ENCODE peak calls at places on chromosome 13, in four cellular contexts. J, E, L and H are unnamed samples. For H3K9me3 and H3K4me1, the result is how much of the 10 kb centered on the place peaks cover.

GRCh38 chr13:99119686-99120085 is 81.0 kb upstream of the UBAC2 start:
- DNase-seq in J (no peak), E (peak), L (no peak), H (no peak)

GRCh38 chr13:53490732-53491131 is 462.1 kb downstream of the OLFM4 start:
- DNase-seq in J (no peak), E (no peak), L (no peak), H (no peak)

GRCh38 chr13:43933378-43933777 is 53.7 kb downstream of the LACC1 start:
- DNase-seq in J (no peak), E (no peak), L (no peak), H (no peak)

GRCh38 chr13:32495429-32495828 is 43.2 kb downstream of the N4BP2L2 start:
- DNase-seq in J (no peak), E (no peak), L (no peak), H (no peak)

GRCh38 chr13:78881054-78881453 is 222.1 kb upstream of the OBI1 start:
- DNase-seq in J (no peak), E (no peak), L (no peak), H (no peak)

GRCh38 chr13:85666356-85666755 is 132.9 kb downstream of the SLITRK6 start:
- DNase-seq in J (no peak), E (no peak), L (no peak), H (no peak)

GRCh38 chr13:91375119-91375729 is 23.2 kb upstream of the GPC5 start:
- DNase-seq in J (no peak), E (peak), L (no peak), H (no peak)

GRCh38 chr13:29497137-29497654 is 98.3 kb downstream of the SLC7A1 start:
- DNase-seq in J (no peak), E (no peak), L (no peak), H (no peak)

GRCh38 chr13:95067303-95067702 is 233.9 kb downstream of the ABCC4 start:
- DNase-seq in J (no peak), E (no peak), L (no peak), H (no peak)

GRCh38 chr13:98447881-98448641 is 128.8 kb downstream of the STK24 start:
- DNase-seq in J (peak), E (no peak), L (no peak), H (no peak)

GRCh38 chr13:107233541-107233940 is 665.6 kb upstream of the ARGLU1 start:
- DNase-seq in J (no peak), E (no peak), L (no peak), H (no peak)

GRCh38 chr13:89518289-89519077 is 1829.0 kb upstream of the MIR17HG start:
- DNase-seq in J (no peak), E (no peak), L (no peak), H (no peak)

GRCh38 chr13:92473736-92474465 is 752.7 kb upstream of the GPC6 start:
- DNase-seq in J (no peak), E (no peak), L (no peak), H (no peak)

GRCh38 chr13:90902255-90902654 is 445.2 kb upstream of the MIR17HG start:
- DNase-seq in J (no peak), E (no peak), L (no peak), H (no peak)

GRCh38 chr13:30846311-30846710 is 59.8 kb upstream of the MEDAG start:
- DNase-seq in J (no peak), E (no peak), L (no peak), H (no peak)

GRCh38 chr13:35988648-35989081 is 142.5 kb downstream of the DCLK1 start:
- DNase-seq in J (no peak), E (no peak), L (no peak), H (no peak)

GRCh38 chr13:77375554-77375953 is 48.7 kb upstream of the MYCBP2 start:
- DNase-seq in J (no peak), E (no peak), L (no peak), H (no peak)

GRCh38 chr13:85608255-85608829 is 190.9 kb downstream of the SLITRK6 start:
- DNase-seq in J (no peak), E (no peak), L (no peak), H (no peak)

GRCh38 chr13:30923423-30923822 is 9.0 kb upstream of the TEX26 start:
- DNase-seq in J (no peak), E (no peak), L (no peak), H (no peak)

GRCh38 chr13:29936051-29936813 is 85.8 kb upstream of the UBL3 start:
- DNase-seq in J (no peak), E (no peak), L (no peak), H (peak)

GRCh38 chr13:51122868-51123267 is 11.8 kb upstream of the C13orf42 start:
- DNase-seq in J (no peak), E (no peak), L (no peak), H (no peak)

GRCh38 chr13:98664047-98664446 is 87.1 kb upstream of the STK24 start:
- DNase-seq in J (no peak), E (no peak), L (no peak), H (no peak)

GRCh38 chr13:113398963-113399754 is 35.2 kb upstream of the GRTP1 start:
- DNase-seq in J (no peak), E (no peak), L (no peak), H (peak)

GRCh38 chr13:39148513-39148961 is 110.3 kb downstream of the NHLRC3 start:
- DNase-seq in J (no peak), E (no peak), L (no peak), H (no peak)

GRCh38 chr13:30776661-30777060 is 41.3 kb downstream of the ALOX5AP start:
- DNase-seq in J (no peak), E (no peak), L (no peak), H (no peak)

GRCh38 chr13:114296448-114296847 is 15.0 kb downstream of the UPF3A start:
- DNase-seq in J (no peak), E (no peak), L (no peak), H (no peak)

GRCh38 chr13:41268764-41269163 is 5.4 kb upstream of the MTRF1 start:
- DNase-seq in J (peak), E (peak), L (no peak), H (no peak)

GRCh38 chr13:32408296-32408998 is 19.5 kb downstream of the N4BP2L1 start:
- DNase-seq in J (no peak), E (peak), L (no peak), H (no peak)

GRCh38 chr13:90485441-90485840 is 862.0 kb upstream of the MIR17HG start:
- DNase-seq in J (no peak), E (no peak), L (no peak), H (no peak)

GRCh38 chr13:96020155-96020575 is 33.0 kb downstream of the UGGT2 start:
- DNase-seq in J (peak), E (no peak), L (peak), H (no peak)

GRCh38 chr13:43797154-43797553 is 10.4 kb upstream of the ENOX1 start:
- DNase-seq in J (no peak), E (no peak), L (no peak), H (no peak)

GRCh38 chr13:42821437-42821836 is 40.1 kb downstream of the FAM216B start:
- DNase-seq in J (peak), E (no peak), L (no peak), H (no peak)

GRCh38 chr13:31067416-31068118 is 94.1 kb downstream of the HSPH1 start:
- DNase-seq in J (no peak), E (no peak), L (no peak), H (no peak)

GRCh38 chr13:97369269-97369893 is 64.6 kb upstream of the RAP2A start:
- DNase-seq in J (peak), E (peak), L (no peak), H (no peak)

GRCh38 chr13:50334092-50334778 is 319.0 kb downstream of the KCNRG start:
- DNase-seq in J (peak), E (no peak), L (no peak), H (no peak)

GRCh38 chr13:105196052-105196451 is 1339.4 kb downstream of the EFNB2 start:
- DNase-seq in J (peak), E (no peak), L (no peak), H (no peak)

GRCh38 chr13:43769552-43769951 is 17.2 kb downstream of the ENOX1 start:
- DNase-seq in J (no peak), E (no peak), L (no peak), H (no peak)

DNA sequence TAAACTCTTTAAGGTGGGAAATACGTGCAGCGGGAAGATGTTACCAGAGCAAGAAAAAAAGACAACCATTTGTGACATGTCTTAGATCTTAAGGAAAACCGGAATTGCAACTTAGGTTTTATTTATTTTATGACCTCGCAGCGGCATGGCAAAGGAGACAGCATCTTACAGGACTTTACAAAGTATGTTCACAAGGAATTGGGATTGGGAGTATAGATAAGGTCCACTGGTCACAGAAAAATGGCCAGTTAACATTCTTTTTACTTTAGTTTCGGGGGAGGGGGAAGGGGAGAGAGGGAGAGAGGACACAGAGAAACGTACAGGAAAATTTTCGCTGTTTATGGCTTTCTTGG is 104.5 kb upstream of the DIAPH3 start:
- DNase-seq in J (no peak), E (no peak), L (no peak), H (no peak)
- H3K4me3 ChIP-seq in J (peak), E (no peak), L (peak), H (peak)

DNA sequence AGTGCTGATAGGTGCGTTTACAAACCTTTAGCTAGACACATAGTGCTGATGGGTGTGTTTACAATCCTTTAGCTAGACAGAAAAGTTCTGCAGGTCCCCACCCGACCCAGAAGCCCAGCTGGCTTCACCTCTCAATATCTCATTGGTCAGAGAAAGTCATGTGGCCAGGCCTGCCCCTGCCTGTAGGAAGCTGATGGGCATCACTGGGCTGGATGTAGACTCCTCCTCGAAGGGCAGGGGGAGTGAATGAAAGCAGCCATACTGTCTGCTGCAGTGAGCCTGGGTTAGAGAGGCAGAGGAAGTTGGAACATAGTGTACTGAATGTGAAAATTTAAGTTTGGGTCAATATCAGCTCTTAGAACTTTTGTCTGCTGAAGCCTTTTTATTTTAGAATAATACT is 83.9 kb downstream of the ARHGEF7 start:
- DNase-seq in J (no peak), E (no peak), L (no peak), H (no peak)
- H3K9me3 ChIP-seq in J (under half), E (under half), L (under half), H (under half)

DNA sequence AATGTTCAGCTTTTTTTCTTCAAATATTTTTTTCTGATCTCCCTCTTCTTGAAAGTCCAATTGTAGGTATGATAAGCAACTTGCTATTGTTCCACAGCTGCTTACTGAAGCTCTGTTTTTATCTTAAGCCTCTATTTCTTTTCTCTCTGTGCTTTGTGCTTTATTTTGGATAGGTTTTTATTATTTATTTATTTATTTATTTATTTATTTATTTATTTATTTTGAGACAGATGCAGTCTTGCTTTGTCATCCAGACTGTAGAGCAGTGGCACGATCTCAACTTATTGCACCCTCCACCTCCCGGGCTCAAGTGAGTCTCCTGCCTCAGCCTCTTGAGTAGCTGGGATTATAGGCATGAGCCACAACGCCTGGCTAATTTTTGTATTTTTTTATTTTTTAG is 199.4 kb downstream of the KLF12 start:
- DNase-seq in J (no peak), E (no peak), L (no peak), H (no peak)
- H3K4me1 ChIP-seq in J (under half), E (under half), L (under half), H (under half)

GRCh38 chr13:24271611-24272451 is 37.5 kb upstream of the C1QTNF9 start:
- DNase-seq in J (peak), E (peak), L (peak), H (peak)

GRCh38 chr13:24269803-24270202 is 39.6 kb upstream of the C1QTNF9 start:
- DNase-seq in J (no peak), E (no peak), L (no peak), H (no peak)

GRCh38 chr13:24272452-24273161 is 36.8 kb upstream of the C1QTNF9 start:
- DNase-seq in J (no peak), E (peak), L (no peak), H (peak)

GRCh38 chr13:24270639-24271131 is 38.7 kb upstream of the C1QTNF9 start:
- DNase-seq in J (peak), E (peak), L (peak), H (peak)

GRCh38 chr13:24271231-24271610 is 38.2 kb upstream of the C1QTNF9 start:
- DNase-seq in J (no peak), E (no peak), L (no peak), H (no peak)
- H3K4me3 ChIP-seq in J (no peak), E (peak), L (peak), H (peak)

GRCh38 chr13:63684822-63685221 is 2269.2 kb upstream of the PCDH20 start:
- DNase-seq in J (no peak), E (no peak), L (no peak), H (no peak)
- H3K9me3 ChIP-seq in J (under half), E (under half), L (under half), H (under half)

GRCh38 chr13:73683746-73684145 is 450.5 kb downstream of the KLF12 start:
- DNase-seq in J (no peak), E (no peak), L (no peak), H (no peak)

GRCh38 chr13:73684286-73684685 is 449.9 kb downstream of the KLF12 start:
- DNase-seq in J (no peak), E (no peak), L (no peak), H (no peak)

GRCh38 chr13:73684750-73685149 is 449.5 kb downstream of the KLF12 start:
- DNase-seq in J (no peak), E (no peak), L (no peak), H (no peak)

GRCh38 chr13:73681015-73681414 is 453.2 kb downstream of the KLF12 start:
- DNase-seq in J (no peak), E (no peak), L (no peak), H (no peak)

GRCh38 chr13:73681779-73682178 is 452.4 kb downstream of the KLF12 start:
- DNase-seq in J (no peak), E (no peak), L (no peak), H (no peak)
- H3K4me1 ChIP-seq in J (under half), E (under half), L (under half), H (under half)